ENCODE peak calls at places on chromosome 3, in nine cellular contexts. One of them, this sample, is unnamed.

GRCh38 chr3:50316657-50317242 is 5.8 kb downstream of the HYAL2 start:
- DNase-seq in SW 1271: peak
- DNase-seq in lung microvascular endothelial cell: peak
- DNase-seq in T-helper 9 cell: peak
- DNase-seq in hippocampal formation: no peak
- DNase-seq in ovary: no peak
- DNase-seq in HCEC 1CT: no peak
- DNase-seq in HFF-Myc: no peak
- DNase-seq in hypothalamus: no peak
- DNase-seq in this sample: peak

GRCh38 chr3:105347625-105348302 is 18.9 kb upstream of the ALCAM start:
- DNase-seq in T-helper 9 cell: no peak
- DNase-seq in lung microvascular endothelial cell: no peak
- DNase-seq in hypothalamus: no peak
- DNase-seq in HCEC 1CT: no peak
- DNase-seq in SW 1271: no peak
- DNase-seq in ovary: no peak
- DNase-seq in HFF-Myc: no peak
- DNase-seq in hippocampal formation: no peak
- DNase-seq in this sample: no peak

GRCh38 chr3:37859354-37859753 is 2.3 kb upstream of the CTDSPL start:
- DNase-seq in HFF-Myc: no peak
- DNase-seq in HCEC 1CT: no peak
- DNase-seq in SW 1271: no peak
- DNase-seq in hypothalamus: no peak
- DNase-seq in hippocampal formation: no peak
- DNase-seq in T-helper 9 cell: no peak
- DNase-seq in ovary: no peak
- DNase-seq in lung microvascular endothelial cell: no peak
- DNase-seq in this sample: no peak

GRCh38 chr3:60403866-60404265 is 847.4 kb downstream of the FHIT start:
- DNase-seq in hypothalamus: no peak
- DNase-seq in SW 1271: no peak
- DNase-seq in hippocampal formation: no peak
- DNase-seq in lung microvascular endothelial cell: no peak
- DNase-seq in T-helper 9 cell: no peak
- DNase-seq in HCEC 1CT: no peak
- DNase-seq in ovary: no peak
- DNase-seq in HFF-Myc: no peak
- DNase-seq in this sample: no peak

GRCh38 chr3:73405853-73406252 is 218.9 kb downstream of the PDZRN3 start:
- DNase-seq in T-helper 9 cell: no peak
- DNase-seq in hippocampal formation: no peak
- DNase-seq in HFF-Myc: no peak
- DNase-seq in ovary: no peak
- DNase-seq in SW 1271: no peak
- DNase-seq in lung microvascular endothelial cell: no peak
- DNase-seq in HCEC 1CT: peak
- DNase-seq in hypothalamus: no peak
- DNase-seq in this sample: no peak

GRCh38 chr3:13494463-13495350 is 14.6 kb downstream of the HDAC11 start:
- DNase-seq in hypothalamus: no peak
- DNase-seq in T-helper 9 cell: no peak
- DNase-seq in hippocampal formation: peak
- DNase-seq in HCEC 1CT: no peak
- DNase-seq in lung microvascular endothelial cell: peak
- DNase-seq in HFF-Myc: no peak
- DNase-seq in ovary: no peak
- DNase-seq in SW 1271: peak
- DNase-seq in this sample: no peak

GRCh38 chr3:15174953-15175352 is 31.1 kb upstream of the CAPN7 start:
- DNase-seq in lung microvascular endothelial cell: no peak
- DNase-seq in hippocampal formation: no peak
- DNase-seq in T-helper 9 cell: no peak
- DNase-seq in hypothalamus: no peak
- DNase-seq in SW 1271: no peak
- DNase-seq in HCEC 1CT: no peak
- DNase-seq in HFF-Myc: no peak
- DNase-seq in ovary: no peak
- DNase-seq in this sample: no peak

GRCh38 chr3:156675744-156676466 is 1.5 kb downstream of the TIPARP start:
- DNase-seq in SW 1271: peak
- DNase-seq in hippocampal formation: no peak
- DNase-seq in lung microvascular endothelial cell: peak
- DNase-seq in HCEC 1CT: peak
- DNase-seq in hypothalamus: no peak
- DNase-seq in HFF-Myc: peak
- DNase-seq in T-helper 9 cell: peak
- DNase-seq in ovary: peak
- DNase-seq in this sample: peak

GRCh38 chr3:47577583-47578118 is 1.0 kb downstream of the CSPG5 start:
- DNase-seq in HFF-Myc: no peak
- DNase-seq in ovary: no peak
- DNase-seq in HCEC 1CT: no peak
- DNase-seq in T-helper 9 cell: no peak
- DNase-seq in hippocampal formation: no peak
- DNase-seq in lung microvascular endothelial cell: no peak
- DNase-seq in SW 1271: no peak
- DNase-seq in hypothalamus: no peak
- DNase-seq in this sample: no peak

GRCh38 chr3:136543385-136543784 is 208.8 kb downstream of the STAG1 start:
- DNase-seq in T-helper 9 cell: no peak
- DNase-seq in SW 1271: peak
- DNase-seq in hypothalamus: no peak
- DNase-seq in HFF-Myc: no peak
- DNase-seq in lung microvascular endothelial cell: peak
- DNase-seq in hippocampal formation: no peak
- DNase-seq in HCEC 1CT: peak
- DNase-seq in ovary: no peak
- DNase-seq in this sample: peak

GRCh38 chr3:144660097-144660496 is 688.5 kb downstream of the DIPK2A start:
- DNase-seq in HFF-Myc: no peak
- DNase-seq in HCEC 1CT: no peak
- DNase-seq in hippocampal formation: no peak
- DNase-seq in hypothalamus: no peak
- DNase-seq in SW 1271: no peak
- DNase-seq in T-helper 9 cell: no peak
- DNase-seq in lung microvascular endothelial cell: no peak
- DNase-seq in ovary: no peak
- DNase-seq in this sample: no peak

GRCh38 chr3:188558343-188559068 is 404.5 kb downstream of the LPP start:
- DNase-seq in SW 1271: no peak
- DNase-seq in hippocampal formation: no peak
- DNase-seq in ovary: no peak
- DNase-seq in HFF-Myc: no peak
- DNase-seq in lung microvascular endothelial cell: peak
- DNase-seq in T-helper 9 cell: no peak
- DNase-seq in hypothalamus: no peak
- DNase-seq in HCEC 1CT: peak
- DNase-seq in this sample: peak

GRCh38 chr3:48408823-48409281 is 21.0 kb downstream of the PLXNB1 start:
- DNase-seq in hypothalamus: no peak
- DNase-seq in hippocampal formation: no peak
- DNase-seq in ovary: peak
- DNase-seq in HFF-Myc: no peak
- DNase-seq in SW 1271: no peak
- DNase-seq in T-helper 9 cell: no peak
- DNase-seq in lung microvascular endothelial cell: no peak
- DNase-seq in HCEC 1CT: no peak
- DNase-seq in this sample: no peak

GRCh38 chr3:127542441-127542952 is 48.0 kb downstream of the TPRA1 start:
- DNase-seq in T-helper 9 cell: no peak
- DNase-seq in HFF-Myc: no peak
- DNase-seq in hypothalamus: no peak
- DNase-seq in hippocampal formation: no peak
- DNase-seq in lung microvascular endothelial cell: no peak
- DNase-seq in SW 1271: no peak
- DNase-seq in ovary: no peak
- DNase-seq in HCEC 1CT: no peak
- DNase-seq in this sample: no peak

GRCh38 chr3:122263058-122263457 is 62.0 kb upstream of the CSTA start:
- DNase-seq in hippocampal formation: no peak
- DNase-seq in HCEC 1CT: no peak
- DNase-seq in T-helper 9 cell: no peak
- DNase-seq in HFF-Myc: no peak
- DNase-seq in lung microvascular endothelial cell: no peak
- DNase-seq in ovary: no peak
- DNase-seq in SW 1271: no peak
- DNase-seq in hypothalamus: no peak
- DNase-seq in this sample: no peak

GRCh38 chr3:27349832-27350231 is 19.4 kb downstream of the NEK10 start:
- DNase-seq in SW 1271: no peak
- DNase-seq in hypothalamus: no peak
- DNase-seq in lung microvascular endothelial cell: no peak
- DNase-seq in HCEC 1CT: no peak
- DNase-seq in ovary: no peak
- DNase-seq in T-helper 9 cell: no peak
- DNase-seq in hippocampal formation: no peak
- DNase-seq in HFF-Myc: no peak
- DNase-seq in this sample: no peak

GRCh38 chr3:128343287-128344045 is 123.2 kb downstream of the DNAJB8 start:
- DNase-seq in SW 1271: no peak
- DNase-seq in HFF-Myc: peak
- DNase-seq in hypothalamus: no peak
- DNase-seq in ovary: no peak
- DNase-seq in hippocampal formation: no peak
- DNase-seq in HCEC 1CT: peak
- DNase-seq in T-helper 9 cell: no peak
- DNase-seq in lung microvascular endothelial cell: peak
- DNase-seq in this sample: no peak

GRCh38 chr3:197742795-197743194 is 6.1 kb upstream of the RUBCN start:
- DNase-seq in hippocampal formation: no peak
- DNase-seq in hypothalamus: no peak
- DNase-seq in SW 1271: no peak
- DNase-seq in HCEC 1CT: no peak
- DNase-seq in ovary: no peak
- DNase-seq in HFF-Myc: no peak
- DNase-seq in lung microvascular endothelial cell: no peak
- DNase-seq in T-helper 9 cell: no peak
- DNase-seq in this sample: no peak

GRCh38 chr3:49013738-49014660 is 4.4 kb downstream of the DALRD3 start:
- DNase-seq in hypothalamus: no peak
- DNase-seq in T-helper 9 cell: peak
- DNase-seq in SW 1271: peak
- DNase-seq in hippocampal formation: no peak
- DNase-seq in HCEC 1CT: no peak
- DNase-seq in HFF-Myc: no peak
- DNase-seq in lung microvascular endothelial cell: peak
- DNase-seq in ovary: no peak
- DNase-seq in this sample: peak

GRCh38 chr3:192422321-192422997 is 304.9 kb downstream of the FGF12 start:
- DNase-seq in ovary: no peak
- DNase-seq in T-helper 9 cell: no peak
- DNase-seq in HFF-Myc: no peak
- DNase-seq in hypothalamus: no peak
- DNase-seq in HCEC 1CT: no peak
- DNase-seq in SW 1271: peak
- DNase-seq in hippocampal formation: no peak
- DNase-seq in lung microvascular endothelial cell: peak
- DNase-seq in this sample: no peak

GRCh38 chr3:64872385-64872784 is 184.6 kb upstream of the ADAMTS9 start:
- DNase-seq in HFF-Myc: no peak
- DNase-seq in lung microvascular endothelial cell: no peak
- DNase-seq in hypothalamus: no peak
- DNase-seq in hippocampal formation: no peak
- DNase-seq in ovary: no peak
- DNase-seq in SW 1271: no peak
- DNase-seq in HCEC 1CT: no peak
- DNase-seq in T-helper 9 cell: no peak
- DNase-seq in this sample: no peak

GRCh38 chr3:58242340-58242739 is 4.7 kb downstream of the ABHD6 start:
- DNase-seq in ovary: no peak
- DNase-seq in lung microvascular endothelial cell: no peak
- DNase-seq in T-helper 9 cell: no peak
- DNase-seq in HFF-Myc: no peak
- DNase-seq in SW 1271: no peak
- DNase-seq in hippocampal formation: no peak
- DNase-seq in hypothalamus: no peak
- DNase-seq in HCEC 1CT: no peak
- DNase-seq in this sample: no peak

GRCh38 chr3:194130807-194131589 is 5.0 kb upstream of the HES1 start:
- DNase-seq in hippocampal formation: peak
- DNase-seq in ovary: no peak
- DNase-seq in T-helper 9 cell: no peak
- DNase-seq in HFF-Myc: no peak
- DNase-seq in HCEC 1CT: no peak
- DNase-seq in hypothalamus: no peak
- DNase-seq in lung microvascular endothelial cell: no peak
- DNase-seq in SW 1271: no peak
- DNase-seq in this sample: no peak

GRCh38 chr3:30655187-30655812 is 48.9 kb downstream of the TGFBR2 start:
- DNase-seq in hypothalamus: no peak
- DNase-seq in HCEC 1CT: no peak
- DNase-seq in hippocampal formation: no peak
- DNase-seq in HFF-Myc: no peak
- DNase-seq in lung microvascular endothelial cell: peak
- DNase-seq in ovary: no peak
- DNase-seq in SW 1271: peak
- DNase-seq in T-helper 9 cell: no peak
- DNase-seq in this sample: peak